ENCODE peak calls at places on chromosomes 1 and 21, in nine cellular contexts. S is BJ; G is ovary; D is epithelial cell of esophagus; J is CD8-positive, alpha-beta T cell; E is fibroblast of villous mesenchyme; O is cardiac muscle cell; B is kidney epithelial cell; M is mucosa of descending colon. P is an unnamed sample.

GRCh38 chr1:23804183-23804582 is 3.6 kb upstream of the GALE start:
- DNase-seq in O (no peak), B (no peak), D (no peak), E (no peak), J (no peak), G (no peak), M (no peak), S (no peak), P (no peak)

GRCh38 chr1:150615346-150616201 is 13.8 kb downstream of the ENSA start:
- DNase-seq in E (no peak), O (no peak), S (no peak), G (no peak), M (no peak), D (no peak), J (peak; percentile 34), B (no peak), P (no peak)

GRCh38 chr21:34890724-34891609 is 158.1 kb downstream of the RUNX1 start:
- DNase-seq in M (peak; percentile 60), E (peak; percentile 44), B (no peak), J (no peak), D (peak; percentile 44), O (peak; percentile 56), G (peak; percentile 20), S (no peak), P (no peak)

GRCh38 chr1:119298687-119299086 is 69.9 kb upstream of the HAO2 start:
- DNase-seq in S (no peak), J (no peak), O (peak; percentile 76), M (no peak), B (peak; percentile 31), D (peak; percentile 61), G (no peak), E (peak; percentile 18), P (no peak)

GRCh38 chr1:57218487-57219079 is 205.3 kb downstream of the DAB1 start:
- DNase-seq in M (no peak), D (no peak), J (no peak), E (no peak), G (no peak), B (no peak), S (no peak), O (peak; percentile 25), P (no peak)

GRCh38 chr21:30629173-30629572 is 5.8 kb upstream of the KRTAP20-2 start:
- DNase-seq in O (peak; percentile 0), M (no peak), S (no peak), E (no peak), G (no peak), B (no peak), D (no peak), J (no peak), P (no peak)

GRCh38 chr1:2972011-2972878 is 49.0 kb upstream of the ACTRT2 start:
- DNase-seq in O (no peak), B (no peak), G (peak; percentile 6), J (no peak), E (no peak), D (no peak), S (no peak), M (no peak), P (no peak)

GRCh38 chr1:25573591-25573930 is 30.2 kb downstream of the LDLRAP1 start:
- DNase-seq in S (no peak), O (no peak), J (no peak), G (no peak), E (no peak), B (no peak), D (peak; percentile 50), M (no peak), P (no peak)

GRCh38 chr1:180937624-180938225 is 25.0 kb downstream of the KIAA1614 start:
- DNase-seq in E (no peak), B (no peak), D (no peak), G (no peak), S (no peak), M (no peak), O (no peak), J (no peak), P (no peak)

GRCh38 chr1:113439272-113439660 is 49.0 kb downstream of the MAGI3 start:
- DNase-seq in D (no peak), G (no peak), J (no peak), O (no peak), B (no peak), S (no peak), E (no peak), M (no peak), P (no peak)

GRCh38 chr1:180369061-180369460 is 133.3 kb downstream of the ACBD6 start:
- DNase-seq in G (no peak), M (no peak), O (no peak), J (no peak), B (no peak), E (no peak), S (no peak), D (no peak), P (no peak)

GRCh38 chr1:197150336-197151005 is 4.0 kb upstream of the ASPM start:
- DNase-seq in G (no peak), M (no peak), E (no peak), O (no peak), J (no peak), D (no peak), S (no peak), B (no peak), P (no peak)

GRCh38 chr1:177969825-177970371 is at the start of gene SEC16B:
- DNase-seq in D (peak; percentile 26), O (no peak), B (no peak), S (no peak), E (no peak), J (no peak), M (peak; percentile 49), G (no peak), P (no peak)

GRCh38 chr1:158180741-158181576 is at the start of gene CD1D:
- DNase-seq in J (no peak), G (no peak), M (peak; percentile 60), D (peak; percentile 39), B (no peak), E (peak; percentile 69), O (peak; percentile 68), S (no peak), P (no peak)

GRCh38 chr1:158179301-158180041 is 1.2 kb upstream of the CD1D start:
- DNase-seq in O (no peak), S (no peak), E (no peak), M (no peak), G (no peak), J (no peak), B (no peak), D (no peak), P (no peak)

GRCh38 chr1:158176399-158176798 is 4.3 kb upstream of the CD1D start:
- DNase-seq in J (no peak), D (no peak), G (no peak), E (no peak), M (no peak), B (no peak), O (no peak), S (no peak), P (no peak)

GRCh38 chr1:158181577-158181922 is 855 bp downstream of the CD1D start:
- DNase-seq in O (no peak), E (no peak), M (no peak), J (no peak), D (no peak), B (no peak), G (no peak), S (no peak), P (no peak)

GRCh38 chr1:158177705-158178450 is 2.8 kb upstream of the CD1D start:
- DNase-seq in O (peak; percentile 84), S (no peak), B (peak; percentile 19), M (peak; percentile 96), J (no peak), E (peak; percentile 66), G (peak; percentile 66), D (peak; percentile 89), P (no peak)
- H3K4me3 ChIP-seq in O (peak overlapping the region; percentile 34), S (peak overlapping the region; percentile 36), B (peak overlapping the region; percentile 51), M (no peak overlapping the region), J (no peak overlapping the region), E (peak overlapping the region; percentile 54), G (peak overlapping the region; percentile 40), D (peak overlapping the region; percentile 32), P (peak overlapping the region; percentile 45)

DNA sequence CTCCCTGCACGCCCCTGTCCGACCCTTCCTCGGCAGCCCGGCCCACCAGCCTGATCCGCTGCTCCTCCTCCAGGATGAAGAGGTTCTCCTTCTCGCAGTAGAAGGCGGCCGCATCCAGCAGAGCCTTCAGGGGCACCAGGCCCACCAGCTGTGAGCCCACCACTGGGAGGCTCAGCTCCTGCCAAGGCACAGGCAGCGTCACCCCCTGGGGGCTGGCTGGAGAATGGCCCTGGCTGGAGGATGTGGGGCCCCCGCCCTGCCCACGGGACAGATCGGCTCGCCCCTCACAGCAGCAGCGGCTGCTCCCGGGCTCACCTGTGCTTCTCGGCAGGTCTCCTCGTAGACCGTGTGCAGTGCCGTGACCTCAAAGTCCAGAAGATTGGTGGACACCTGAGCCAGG is 5.3 kb downstream of the FTCD start:
- DNase-seq in G (peak; percentile 13), B (no peak), D (no peak), M (peak; percentile 16), J (no peak), O (no peak), E (no peak), S (no peak), P (no peak)
- TF ChIP-seq CTCF in G (no peak), B (no peak), D (no peak), M (no peak), J (no peak), O (no peak), E (no peak), S (no peak), P (no peak)

GRCh38 chr1:239786464-239786863 is 305.2 kb upstream of the FMN2 start:
- DNase-seq in J (no peak), S (no peak), O (no peak), D (no peak), M (no peak), E (no peak), G (no peak), B (no peak), P (no peak)

GRCh38 chr1:239784896-239785295 is 306.8 kb upstream of the FMN2 start:
- DNase-seq in M (no peak), S (no peak), E (no peak), G (no peak), D (no peak), O (no peak), J (no peak), B (no peak), P (no peak)

GRCh38 chr1:239785576-239785975 is 306.1 kb upstream of the FMN2 start:
- DNase-seq in B (no peak), G (no peak), O (no peak), J (no peak), D (no peak), M (no peak), S (no peak), E (no peak), P (no peak)
- H3K4me3 ChIP-seq in B (no peak overlapping the region), G (no peak overlapping the region), O (no peak overlapping the region), J (no peak overlapping the region), D (no peak overlapping the region), M (no peak overlapping the region), S (no peak overlapping the region), E (no peak overlapping the region), P (no peak overlapping the region)

GRCh38 chr1:63891211-63891610 is 117.4 kb downstream of the ROR1 start:
- DNase-seq in S (no peak), O (no peak), G (no peak), J (no peak), B (no peak), M (no peak), D (no peak), E (no peak), P (no peak)
- TF ChIP-seq CTCF in S (no peak), O (no peak), G (no peak), J (no peak), B (no peak), M (no peak), D (no peak), E (no peak), P (no peak)